ENCODE peak calls at places on chromosomes 2 and 18, in seven cellular contexts. One of them, this sample, is unnamed.
A peak's percentile ranks its signal among the peaks of the same experiment; 100 is the strongest.

GRCh38 chr2:200165687-200166086 is 140.8 kb upstream of the SPATS2L start:
- DNase-seq in heart left ventricle: no peak
- DNase-seq in kidney epithelial cell: no peak
- DNase-seq in fibroblast of lung: no peak
- DNase-seq in upper lobe of right lung: no peak
- DNase-seq in cardiac fibroblast: no peak
- DNase-seq in mucosa of descending colon: no peak
- DNase-seq in this sample: no peak

GRCh38 chr2:85062565-85062964 is 70.6 kb upstream of the TCF7L1 start:
- DNase-seq in mucosa of descending colon: no peak
- DNase-seq in fibroblast of lung: no peak
- DNase-seq in upper lobe of right lung: no peak
- DNase-seq in cardiac fibroblast: no peak
- DNase-seq in heart left ventricle: no peak
- DNase-seq in kidney epithelial cell: no peak
- DNase-seq in this sample: no peak

GRCh38 chr2:113770929-113771328 is 14.5 kb upstream of the SLC35F5 start:
- DNase-seq in kidney epithelial cell: no peak
- DNase-seq in fibroblast of lung: no peak
- DNase-seq in mucosa of descending colon: no peak
- DNase-seq in cardiac fibroblast: no peak
- DNase-seq in upper lobe of right lung: no peak
- DNase-seq in heart left ventricle: no peak
- DNase-seq in this sample: no peak

GRCh38 chr2:191115391-191115790 is 35.4 kb downstream of the STAT4 start:
- DNase-seq in kidney epithelial cell: peak; percentile 23
- DNase-seq in cardiac fibroblast: peak; percentile 26
- DNase-seq in heart left ventricle: no peak
- DNase-seq in upper lobe of right lung: no peak
- DNase-seq in fibroblast of lung: peak; percentile 52
- DNase-seq in mucosa of descending colon: no peak
- DNase-seq in this sample: no peak

GRCh38 chr18:44761812-44762211 is 81.1 kb downstream of the SETBP1 start:
- DNase-seq in kidney epithelial cell: no peak
- DNase-seq in cardiac fibroblast: no peak
- DNase-seq in fibroblast of lung: no peak
- DNase-seq in heart left ventricle: no peak
- DNase-seq in mucosa of descending colon: peak; percentile 39
- DNase-seq in upper lobe of right lung: no peak
- DNase-seq in this sample: no peak

GRCh38 chr2:23351388-23352141 is 33.4 kb upstream of the KLHL29 start:
- DNase-seq in fibroblast of lung: peak; percentile 71
- DNase-seq in cardiac fibroblast: peak; percentile 79
- DNase-seq in upper lobe of right lung: peak; percentile 90
- DNase-seq in heart left ventricle: peak; percentile 88
- DNase-seq in mucosa of descending colon: peak; percentile 83
- DNase-seq in kidney epithelial cell: peak; percentile 32
- DNase-seq in this sample: peak; percentile 88

GRCh38 chr2:101223814-101224231 is 28.9 kb upstream of the CNOT11 start:
- DNase-seq in kidney epithelial cell: no peak
- DNase-seq in fibroblast of lung: peak; percentile 22
- DNase-seq in upper lobe of right lung: no peak
- DNase-seq in heart left ventricle: no peak
- DNase-seq in cardiac fibroblast: no peak
- DNase-seq in mucosa of descending colon: no peak
- DNase-seq in this sample: no peak

GRCh38 chr2:223929575-223930001 is 15.5 kb downstream of the WDFY1 start:
- DNase-seq in kidney epithelial cell: no peak
- DNase-seq in mucosa of descending colon: no peak
- DNase-seq in heart left ventricle: no peak
- DNase-seq in fibroblast of lung: no peak
- DNase-seq in upper lobe of right lung: no peak
- DNase-seq in cardiac fibroblast: no peak
- DNase-seq in this sample: no peak

GRCh38 chr2:64179582-64180321 is 35.5 kb upstream of the PELI1 start:
- DNase-seq in fibroblast of lung: no peak
- DNase-seq in cardiac fibroblast: no peak
- DNase-seq in upper lobe of right lung: no peak
- DNase-seq in mucosa of descending colon: no peak
- DNase-seq in kidney epithelial cell: no peak
- DNase-seq in heart left ventricle: no peak
- DNase-seq in this sample: no peak

GRCh38 chr2:229127471-229127870 is 143.6 kb downstream of the PID1 start:
- DNase-seq in kidney epithelial cell: no peak
- DNase-seq in heart left ventricle: no peak
- DNase-seq in cardiac fibroblast: no peak
- DNase-seq in upper lobe of right lung: no peak
- DNase-seq in fibroblast of lung: no peak
- DNase-seq in mucosa of descending colon: no peak
- DNase-seq in this sample: no peak

GRCh38 chr2:133286326-133286922 is 281.8 kb downstream of the NCKAP5 start:
- DNase-seq in upper lobe of right lung: no peak
- DNase-seq in mucosa of descending colon: no peak
- DNase-seq in kidney epithelial cell: no peak
- DNase-seq in fibroblast of lung: peak; percentile 27
- DNase-seq in cardiac fibroblast: peak; percentile 63
- DNase-seq in heart left ventricle: no peak
- DNase-seq in this sample: no peak

GRCh38 chr2:10331033-10331701 is 28.5 kb downstream of the HPCAL1 start:
- DNase-seq in cardiac fibroblast: peak; percentile 22
- DNase-seq in mucosa of descending colon: peak; percentile 76
- DNase-seq in fibroblast of lung: peak; percentile 66
- DNase-seq in heart left ventricle: peak; percentile 67
- DNase-seq in kidney epithelial cell: no peak
- DNase-seq in upper lobe of right lung: peak; percentile 92
- DNase-seq in this sample: peak; percentile 92

GRCh38 chr18:48167901-48168300 is 237.4 kb upstream of the SMAD2 start:
- DNase-seq in cardiac fibroblast: no peak
- DNase-seq in fibroblast of lung: no peak
- DNase-seq in heart left ventricle: no peak
- DNase-seq in kidney epithelial cell: no peak
- DNase-seq in upper lobe of right lung: no peak
- DNase-seq in mucosa of descending colon: peak; percentile 88
- DNase-seq in this sample: no peak

DNA sequence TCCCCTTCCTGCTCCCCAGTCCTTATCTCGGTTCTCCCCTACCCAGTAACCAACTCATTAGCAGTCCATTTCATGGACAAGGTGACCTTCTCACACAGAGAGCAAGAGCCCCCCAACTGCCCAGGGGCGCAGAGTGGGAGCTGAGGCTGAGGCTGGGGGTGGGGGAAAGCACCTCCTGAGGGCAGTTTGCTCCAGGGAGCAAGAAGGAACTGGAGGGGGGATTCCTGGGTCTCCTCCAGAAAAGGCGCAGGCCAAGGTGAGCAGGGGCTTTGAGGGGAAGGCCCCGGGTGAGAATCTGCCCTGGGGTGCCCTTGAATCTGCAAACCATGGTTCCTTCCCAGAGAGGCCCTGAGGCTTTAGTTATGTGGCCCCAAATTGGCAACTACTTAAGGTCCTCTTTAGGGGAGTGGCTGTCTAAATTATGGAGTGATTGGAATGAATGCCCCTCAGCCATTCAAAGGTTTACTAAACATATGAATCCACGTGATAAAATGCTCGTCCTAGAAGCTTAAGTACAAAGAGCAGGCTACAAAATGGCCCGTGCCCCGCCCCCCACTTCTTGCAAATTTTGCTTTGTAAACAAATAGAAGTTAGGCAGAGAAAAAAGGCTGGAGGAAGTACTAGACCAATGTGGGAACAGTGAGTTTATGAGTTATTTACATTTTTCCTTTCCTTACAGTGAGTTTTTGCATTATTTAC is 123.5 kb upstream of the HS6ST1 start:
- DNase-seq in heart left ventricle: no peak
- DNase-seq in upper lobe of right lung: peak; percentile 80
- DNase-seq in kidney epithelial cell: no peak
- DNase-seq in mucosa of descending colon: peak; percentile 77
- DNase-seq in cardiac fibroblast: no peak
- DNase-seq in fibroblast of lung: no peak
- DNase-seq in this sample: peak; percentile 63
- TF ChIP-seq CTCF in heart left ventricle: no peak
- TF ChIP-seq CTCF in upper lobe of right lung: no peak
- TF ChIP-seq CTCF in kidney epithelial cell: no peak
- TF ChIP-seq CTCF in mucosa of descending colon: no peak
- TF ChIP-seq CTCF in cardiac fibroblast: no peak
- TF ChIP-seq CTCF in fibroblast of lung: no peak
- TF ChIP-seq CTCF in this sample: no peak

DNA sequence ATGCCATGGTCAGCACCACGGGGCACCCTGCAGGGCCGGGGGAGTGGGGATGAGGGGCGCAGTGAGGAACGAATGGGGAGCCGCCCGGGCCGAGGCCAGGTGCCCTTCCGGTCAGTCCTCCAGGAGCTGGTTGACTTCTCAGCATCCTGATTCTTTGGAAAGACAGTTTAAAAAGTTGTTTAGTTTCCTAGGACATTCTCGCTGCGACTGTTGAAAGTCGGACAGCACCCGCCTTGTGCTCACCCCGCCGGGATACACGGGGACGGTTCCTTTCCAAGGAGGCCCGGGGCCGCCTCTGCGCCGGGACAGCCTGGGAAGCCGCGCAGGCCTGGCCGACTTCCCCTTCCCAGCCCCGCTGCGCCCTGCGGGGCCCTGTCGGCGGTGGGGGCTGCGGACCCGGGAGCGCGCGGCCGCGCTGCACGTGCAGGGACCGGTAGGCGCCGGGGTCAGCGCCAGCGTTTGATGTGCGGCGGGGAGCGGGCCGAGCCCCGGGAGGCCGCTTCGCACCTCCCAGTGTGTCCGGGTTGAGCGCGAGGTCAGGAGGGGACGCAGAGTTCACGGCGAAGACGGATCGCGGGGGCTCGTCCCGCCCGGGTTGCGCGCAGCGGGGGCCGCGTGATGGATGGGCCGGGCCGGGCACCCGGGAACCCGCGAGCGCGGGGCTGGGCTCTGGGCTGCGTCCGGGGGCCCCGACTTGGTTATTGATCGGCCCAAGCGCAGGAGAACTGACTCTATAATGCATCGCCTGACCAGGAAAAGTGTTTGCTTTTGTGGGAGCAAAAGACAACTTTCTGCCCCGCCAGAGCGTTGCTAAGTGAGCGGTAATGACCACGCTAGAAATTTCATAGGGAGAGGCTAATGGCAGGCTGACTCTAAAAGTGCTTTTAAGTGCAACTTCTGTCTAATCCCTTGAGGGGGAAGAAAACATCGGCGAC is 28.0 kb upstream of the SMIM21 start:
- DNase-seq in fibroblast of lung: peak; percentile 35
- DNase-seq in upper lobe of right lung: no peak
- DNase-seq in kidney epithelial cell: no peak
- DNase-seq in cardiac fibroblast: peak; percentile 23
- DNase-seq in heart left ventricle: no peak
- DNase-seq in mucosa of descending colon: no peak
- DNase-seq in this sample: peak; percentile 75
- H3K4me3 ChIP-seq in fibroblast of lung: peak overlapping the region; percentile 16
- H3K4me3 ChIP-seq in upper lobe of right lung: peak overlapping the region; percentile 46
- H3K4me3 ChIP-seq in kidney epithelial cell: peak overlapping the region; percentile 43
- H3K4me3 ChIP-seq in cardiac fibroblast: peak overlapping the region; percentile 45
- H3K4me3 ChIP-seq in heart left ventricle: peak overlapping the region; percentile 57
- H3K4me3 ChIP-seq in mucosa of descending colon: no peak overlapping the region
- H3K4me3 ChIP-seq in this sample: peak overlapping the region; percentile 39

GRCh38 chr2:127415593-127416485 is 2.4 kb upstream of the PROC start:
- DNase-seq in fibroblast of lung: peak; percentile 36
- DNase-seq in kidney epithelial cell: no peak
- DNase-seq in mucosa of descending colon: peak; percentile 93
- DNase-seq in upper lobe of right lung: peak; percentile 92
- DNase-seq in heart left ventricle: peak; percentile 60
- DNase-seq in cardiac fibroblast: no peak
- DNase-seq in this sample: peak; percentile 84

GRCh38 chr2:127417406-127417805 is 821 bp upstream of the PROC start:
- DNase-seq in upper lobe of right lung: no peak
- DNase-seq in mucosa of descending colon: no peak
- DNase-seq in heart left ventricle: no peak
- DNase-seq in fibroblast of lung: no peak
- DNase-seq in kidney epithelial cell: no peak
- DNase-seq in cardiac fibroblast: no peak
- DNase-seq in this sample: no peak

GRCh38 chr2:127414855-127415592 is 3.2 kb upstream of the PROC start:
- DNase-seq in heart left ventricle: no peak
- DNase-seq in upper lobe of right lung: no peak
- DNase-seq in cardiac fibroblast: no peak
- DNase-seq in mucosa of descending colon: no peak
- DNase-seq in fibroblast of lung: no peak
- DNase-seq in kidney epithelial cell: no peak
- DNase-seq in this sample: no peak

GRCh38 chr2:127418300-127419111 is at the start of gene PROC:
- DNase-seq in fibroblast of lung: no peak
- DNase-seq in mucosa of descending colon: no peak
- DNase-seq in cardiac fibroblast: no peak
- DNase-seq in heart left ventricle: no peak
- DNase-seq in upper lobe of right lung: peak; percentile 46
- DNase-seq in kidney epithelial cell: no peak
- DNase-seq in this sample: no peak

DNA sequence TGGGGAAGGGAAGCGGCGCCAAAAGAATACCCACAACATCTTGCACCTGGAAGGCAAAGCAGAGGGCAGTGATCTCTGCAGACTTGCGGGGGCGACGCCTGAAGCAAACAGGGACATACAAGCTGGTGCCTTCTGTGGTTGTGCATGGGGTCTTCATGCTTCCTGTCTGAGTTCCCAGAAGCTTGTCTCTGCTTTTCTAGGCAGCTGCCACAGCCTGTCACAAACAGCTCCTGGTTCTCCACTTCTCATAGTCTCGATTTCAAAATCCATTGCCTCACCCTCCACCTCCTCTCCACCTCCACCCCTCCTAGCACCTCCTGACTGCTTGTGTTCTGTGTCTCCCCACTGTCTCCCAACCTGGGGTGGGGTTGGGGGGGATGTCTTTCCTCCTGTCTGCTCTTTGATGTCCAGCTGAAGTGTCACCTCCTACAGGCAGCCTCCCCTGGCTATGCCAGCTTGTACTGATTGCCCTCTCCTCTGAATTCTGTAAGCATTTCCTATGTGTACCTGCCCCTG is 1.7 kb upstream of the PROC start:
- DNase-seq in fibroblast of lung: no peak
- DNase-seq in cardiac fibroblast: no peak
- DNase-seq in heart left ventricle: no peak
- DNase-seq in kidney epithelial cell: no peak
- DNase-seq in mucosa of descending colon: no peak
- DNase-seq in upper lobe of right lung: no peak
- DNase-seq in this sample: no peak
- TF ChIP-seq CTCF in fibroblast of lung: no peak
- TF ChIP-seq CTCF in cardiac fibroblast: no peak
- TF ChIP-seq CTCF in heart left ventricle: no peak
- TF ChIP-seq CTCF in kidney epithelial cell: no peak
- TF ChIP-seq CTCF in mucosa of descending colon: no peak
- TF ChIP-seq CTCF in upper lobe of right lung: no peak
- TF ChIP-seq CTCF in this sample: no peak

GRCh38 chr2:28870146-28870891 is at the start of gene TRMT61B:
- DNase-seq in fibroblast of lung: peak; percentile 93
- DNase-seq in cardiac fibroblast: peak; percentile 94
- DNase-seq in mucosa of descending colon: peak; percentile 98
- DNase-seq in kidney epithelial cell: peak; percentile 80
- DNase-seq in upper lobe of right lung: peak; percentile 99
- DNase-seq in heart left ventricle: peak; percentile 97
- DNase-seq in this sample: peak; percentile 96

GRCh38 chr2:28869494-28870145 is 489 bp downstream of the TRMT61B start:
- DNase-seq in heart left ventricle: no peak
- DNase-seq in mucosa of descending colon: no peak
- DNase-seq in fibroblast of lung: no peak
- DNase-seq in cardiac fibroblast: no peak
- DNase-seq in kidney epithelial cell: no peak
- DNase-seq in upper lobe of right lung: no peak
- DNase-seq in this sample: no peak

GRCh38 chr2:28871620-28872019 is 1.5 kb upstream of the TRMT61B start:
- DNase-seq in upper lobe of right lung: no peak
- DNase-seq in fibroblast of lung: no peak
- DNase-seq in heart left ventricle: no peak
- DNase-seq in kidney epithelial cell: no peak
- DNase-seq in cardiac fibroblast: no peak
- DNase-seq in mucosa of descending colon: no peak
- DNase-seq in this sample: no peak

GRCh38 chr2:28868611-28869010 is 1.5 kb downstream of the TRMT61B start:
- DNase-seq in upper lobe of right lung: no peak
- DNase-seq in heart left ventricle: no peak
- DNase-seq in mucosa of descending colon: no peak
- DNase-seq in kidney epithelial cell: no peak
- DNase-seq in fibroblast of lung: no peak
- DNase-seq in cardiac fibroblast: no peak
- DNase-seq in this sample: no peak
- H3K4me3 ChIP-seq in upper lobe of right lung: peak overlapping the region; percentile 87
- H3K4me3 ChIP-seq in heart left ventricle: peak overlapping the region; percentile 80
- H3K4me3 ChIP-seq in mucosa of descending colon: no peak overlapping the region
- H3K4me3 ChIP-seq in kidney epithelial cell: peak overlapping the region; percentile 86
- H3K4me3 ChIP-seq in fibroblast of lung: peak overlapping the region; percentile 100
- H3K4me3 ChIP-seq in cardiac fibroblast: peak overlapping the region; percentile 91
- H3K4me3 ChIP-seq in this sample: peak overlapping the region; percentile 73

This sample was measured in left lung.